ENCODE peak calls at places on chromosomes 3 and 15, in four cellular contexts. A is tibial nerve, D is stomach, R is A549. L is an unnamed sample.

GRCh38 chr3:190017575-190018288 is 103.0 kb downstream of the P3H2 start:
- DNase-seq in A (no peak), D (peak; percentile 35), R (no peak), L (no peak)

GRCh38 chr3:67655364-67656121 is 1.1 kb upstream of the SUCLG2 start:
- DNase-seq in A (no peak), D (peak; percentile 45), R (no peak), L (peak; percentile 12)

GRCh38 chr15:67843571-67844387 is 3.9 kb upstream of the RNU6-1 start:
- DNase-seq in A (no peak), D (no peak), R (no peak), L (peak; percentile 80)

GRCh38 chr3:112038863-112039262 is 4.3 kb downstream of the TMPRSS7 start:
- DNase-seq in A (no peak), D (no peak), R (no peak), L (no peak)

GRCh38 chr15:60651734-60652141 is 172.8 kb upstream of the ICE2 start:
- DNase-seq in A (no peak), D (no peak), R (no peak), L (no peak)

GRCh38 chr15:33086500-33087141 is 107.9 kb downstream of the FMN1 start:
- DNase-seq in A (no peak), D (no peak), R (peak; percentile 40), L (no peak)

GRCh38 chr3:30156586-30157498 is 449.6 kb upstream of the TGFBR2 start:
- DNase-seq in A (no peak), D (no peak), R (no peak), L (no peak)

GRCh38 chr15:85607141-85607806 is 187.5 kb downstream of the KLHL25 start:
- DNase-seq in A (no peak), D (no peak), R (no peak), L (no peak)

GRCh38 chr3:46334911-46335478 is 18.9 kb upstream of the CCR2 start:
- DNase-seq in A (no peak), D (no peak), R (no peak), L (no peak)

GRCh38 chr3:131803113-131803512 is 231.7 kb downstream of the CPNE4 start:
- DNase-seq in A (no peak), D (no peak), R (no peak), L (no peak)

GRCh38 chr15:79006071-79006470 is 61.2 kb upstream of the CTSH start:
- DNase-seq in A (no peak), D (no peak), R (no peak), L (no peak)

GRCh38 chr15:80984856-80985255 is 4.8 kb downstream of the MESD start:
- DNase-seq in A (no peak), D (no peak), R (no peak), L (no peak)

GRCh38 chr15:31367021-31367729 is 40.5 kb downstream of the KLF13 start:
- DNase-seq in A (no peak), D (no peak), R (no peak), L (no peak)

GRCh38 chr15:96947296-96947695 is 616.8 kb downstream of the NR2F2 start:
- DNase-seq in A (no peak), D (no peak), R (no peak), L (no peak)

GRCh38 chr3:14525685-14526631 is 14.2 kb downstream of the GRIP2 start:
- DNase-seq in A (no peak), D (peak; percentile 37), R (no peak), L (no peak)

GRCh38 chr15:80467311-80467714 is 63.1 kb downstream of the ARNT2 start:
- DNase-seq in A (no peak), D (no peak), R (no peak), L (no peak)

GRCh38 chr3:76811418-76811817 is 228.5 kb upstream of the ROBO2 start:
- DNase-seq in A (no peak), D (no peak), R (no peak), L (no peak)

GRCh38 chr3:195352895-195353488 is 82.0 kb upstream of the XXYLT1 start:
- DNase-seq in A (no peak), D (no peak), R (no peak), L (no peak)

GRCh38 chr3:111729087-111729846 is 129.8 kb upstream of the PHLDB2 start:
- DNase-seq in A (peak; percentile 90), D (peak; percentile 33), R (no peak), L (peak; percentile 54)

GRCh38 chr3:8529197-8529637 is 27.6 kb downstream of the LMCD1 start:
- DNase-seq in A (no peak), D (no peak), R (no peak), L (peak; percentile 70)

GRCh38 chr3:186318135-186318534 is 43.9 kb downstream of the DGKG start:
- DNase-seq in A (no peak), D (no peak), R (no peak), L (no peak)

GRCh38 chr3:141887051-141887450 is 10.6 kb downstream of the ATP1B3 start:
- DNase-seq in A (no peak), D (no peak), R (no peak), L (no peak)

GRCh38 chr3:72336821-72337479 is 511.3 kb downstream of the SHQ1 start:
- DNase-seq in A (peak; percentile 71), D (peak; percentile 79), R (no peak), L (peak; percentile 86)

GRCh38 chr3:9783954-9784353 is 8.3 kb downstream of the TADA3 start:
- DNase-seq in A (no peak), D (no peak), R (no peak), L (no peak)

GRCh38 chr3:65785065-65785645 is 253.6 kb downstream of the MAGI1 start:
- DNase-seq in A (peak; percentile 12), D (no peak), R (peak; percentile 5), L (no peak)

GRCh38 chr3:177597325-177598109 is 400.2 kb upstream of the TBL1XR1 start:
- DNase-seq in A (peak; percentile 74), D (no peak), R (no peak), L (peak; percentile 48)

GRCh38 chr3:16249336-16249735 is 15.4 kb downstream of the DPH3 start:
- DNase-seq in A (no peak), D (no peak), R (peak; percentile 41), L (no peak)

GRCh38 chr3:31448035-31448881 is 84.5 kb upstream of the STT3B start:
- DNase-seq in A (no peak), D (peak; percentile 50), R (no peak), L (no peak)

GRCh38 chr3:112767177-112767576 is 79.5 kb downstream of the CD200R1L start:
- DNase-seq in A (peak; percentile 49), D (no peak), R (no peak), L (no peak)

GRCh38 chr15:45148076-45149059 is 18.6 kb downstream of the DUOX1 start:
- DNase-seq in A (no peak), D (no peak), R (no peak), L (no peak)

GRCh38 chr15:65069179-65069578 is 1.4 kb upstream of the RASL12 start:
- DNase-seq in A (no peak), D (no peak), R (no peak), L (peak; percentile 79)

GRCh38 chr3:194028434-194029004 is 107.4 kb upstream of the HES1 start:
- DNase-seq in A (no peak), D (no peak), R (no peak), L (no peak)

GRCh38 chr3:186021673-186022362 is 84.0 kb upstream of the TRA2B start:
- DNase-seq in A (no peak), D (no peak), R (no peak), L (no peak)

GRCh38 chr15:62749445-62749844 is 293.1 kb upstream of the TPM1 start:
- DNase-seq in A (no peak), D (no peak), R (no peak), L (no peak)

GRCh38 chr15:70062321-70062956 is 35.3 kb downstream of the TLE3 start:
- DNase-seq in A (peak; percentile 61), D (peak; percentile 43), R (no peak), L (peak; percentile 88)
- TF ChIP-seq EP300 in A (no peak), D (no peak), R (no peak), L (no peak)

DNA sequence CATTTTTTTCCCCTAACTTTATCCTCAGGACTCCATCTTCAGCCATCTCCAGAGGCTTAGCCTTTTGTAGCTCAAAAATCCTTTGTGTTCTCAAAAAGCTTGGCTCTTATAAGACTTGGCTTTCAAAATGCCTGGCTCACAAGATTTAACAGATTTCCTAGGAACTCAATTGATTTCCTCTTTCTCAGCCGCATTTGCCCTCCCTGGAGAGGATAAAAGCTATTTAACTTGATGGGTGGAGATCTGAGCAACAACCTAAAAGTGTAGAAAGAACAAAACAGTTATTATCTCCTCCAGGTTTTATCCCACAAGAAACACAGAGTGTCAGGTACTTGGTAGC is 28.5 kb downstream of the SUCNR1 start:
- DNase-seq in A (no peak), D (no peak), R (no peak), L (no peak)
- H3K27ac ChIP-seq in A (peak overlapping the region; percentile 36), D (no peak overlapping the region), R (peak overlapping the region; percentile 4), L (no peak overlapping the region)

DNA sequence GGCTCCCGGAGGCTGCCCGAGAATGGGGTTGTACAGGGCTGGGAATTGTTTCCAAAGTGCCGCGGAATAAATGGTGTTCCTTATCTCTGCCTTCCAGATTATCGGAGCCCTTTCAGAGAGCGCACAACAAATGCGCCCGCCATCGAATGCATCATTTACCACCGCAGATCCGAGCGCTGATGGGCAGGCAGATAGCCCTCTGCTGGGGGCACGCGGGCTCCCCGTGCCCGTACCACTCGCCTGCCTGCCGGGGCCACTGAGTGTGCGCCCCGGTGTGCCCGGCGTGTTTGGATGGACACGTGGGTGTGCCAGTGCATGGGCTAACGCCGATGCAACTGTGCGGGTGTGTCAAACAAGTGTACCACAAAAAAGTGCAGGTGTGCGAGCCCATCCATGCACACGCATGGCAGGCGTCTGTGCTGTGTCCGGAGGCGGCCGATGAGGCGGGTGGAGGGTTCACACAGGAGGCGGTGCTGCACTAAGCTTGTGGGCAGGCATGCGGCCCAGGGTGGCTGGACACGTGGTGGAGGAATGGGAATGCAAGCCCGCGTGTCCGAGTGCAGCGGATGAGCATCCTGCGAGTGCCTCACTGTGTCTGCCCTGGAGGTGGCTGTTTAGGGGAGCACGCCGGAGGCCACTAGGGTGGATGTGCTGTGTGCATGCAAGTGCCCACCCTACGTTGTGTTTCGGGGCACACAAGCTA is 3.8 kb upstream of the GATA2 start:
- DNase-seq in A (no peak), D (no peak), R (no peak), L (no peak)
- TF ChIP-seq POLR2A in A (no peak), D (no peak), R (no peak), L (no peak)

DNA sequence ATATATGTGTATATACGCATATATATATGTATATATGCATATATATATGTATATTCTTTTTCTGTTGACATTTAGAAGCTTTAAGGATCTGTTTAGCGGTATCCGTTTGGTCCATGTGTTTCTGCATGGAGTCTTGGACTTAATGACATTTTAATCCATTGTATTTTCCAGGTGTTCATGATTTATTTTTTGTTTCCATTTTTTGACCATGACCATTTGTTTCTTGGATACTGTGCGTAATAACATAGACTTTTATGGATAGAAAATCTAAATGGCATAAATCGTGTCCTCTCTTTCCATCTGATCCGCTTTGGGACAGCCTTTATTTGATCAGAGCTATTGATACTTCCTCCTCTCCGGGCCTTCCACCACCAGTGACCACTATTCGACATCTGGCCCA is 19.5 kb downstream of the CRYBG3 start:
- DNase-seq in A (no peak), D (no peak), R (no peak), L (no peak)
- TF ChIP-seq EP300 in A (no peak), D (no peak), R (no peak), L (no peak)

GRCh38 chr3:171127611-171128010 is 101.1 kb upstream of the SLC2A2 start:
- DNase-seq in A (no peak), D (no peak), R (no peak), L (no peak)
- H3K27ac ChIP-seq in A (no peak overlapping the region), D (no peak overlapping the region), R (no peak overlapping the region), L (no peak overlapping the region)